ENCODE peak calls at places on chromosome 16, in eight cellular contexts. G is colonic mucosa; M is HTR-8/SVneo; I is NAMALWA; W is activated naive CD4-positive, alpha-beta T cell; V is cardiac muscle cell; X is stimulated activated CD4-positive, alpha-beta T cell treated with anti-CD3 and anti-CD28 coated beads, Interleukin-12 subunit alpha, Interleukin-12 subunit beta, amount 100 ng/mL, for 48 hours; D is GM12891. B is an unnamed sample.

GRCh38 chr16:88977028-88977844 is at the start of gene CBFA2T3:
- DNase-seq in G (peak), M (no peak), I (peak), W (no peak), V (no peak), X (no peak), D (no peak), B (no peak)

GRCh38 chr16:57727610-57728009 is 8.0 kb upstream of the KATNB1 start:
- DNase-seq in G (no peak), M (no peak), I (no peak), W (no peak), V (no peak), X (no peak), D (no peak), B (no peak)

GRCh38 chr16:53945996-53946395 is 242.0 kb downstream of the FTO start:
- DNase-seq in G (no peak), M (no peak), I (peak), W (no peak), V (peak), X (peak), D (no peak), B (no peak)

GRCh38 chr16:31409433-31409832 is 16.3 kb downstream of the ITGAD start:
- DNase-seq in G (no peak), M (peak), I (no peak), W (no peak), V (no peak), X (no peak), D (no peak), B (no peak)

GRCh38 chr16:28863929-28864886 is 565 bp downstream of the SH2B1 start:
- DNase-seq in G (peak), M (no peak), I (no peak), W (no peak), V (peak), X (no peak), D (no peak), B (no peak)

GRCh38 chr16:47888142-47888541 is 267.7 kb downstream of the ABCC12 start:
- DNase-seq in G (no peak), M (peak), I (no peak), W (no peak), V (no peak), X (no peak), D (no peak), B (no peak)

GRCh38 chr16:56677474-56677873 is 4.8 kb upstream of the MT1X start:
- DNase-seq in G (no peak), M (no peak), I (no peak), W (no peak), V (no peak), X (no peak), D (no peak), B (no peak)

GRCh38 chr16:74213372-74213771 is 83.2 kb upstream of the PSMD7 start:
- DNase-seq in G (no peak), M (no peak), I (no peak), W (no peak), V (no peak), X (no peak), D (no peak), B (no peak)

GRCh38 chr16:47499700-47500264 is 38.7 kb downstream of the PHKB start:
- DNase-seq in G (no peak), M (no peak), I (no peak), W (no peak), V (no peak), X (no peak), D (no peak), B (no peak)

GRCh38 chr16:53545433-53545832 is 42.4 kb upstream of the AKTIP start:
- DNase-seq in G (no peak), M (no peak), I (no peak), W (no peak), V (no peak), X (no peak), D (no peak), B (peak)

GRCh38 chr16:50298075-50298460 is 31.7 kb downstream of the ADCY7 start:
- DNase-seq in G (no peak), M (no peak), I (no peak), W (no peak), V (no peak), X (no peak), D (no peak), B (no peak)

GRCh38 chr16:82031116-82032084 is 3.7 kb upstream of the HSD17B2 start:
- DNase-seq in G (peak), M (peak), I (peak), W (no peak), V (peak), X (no peak), D (no peak), B (no peak)

GRCh38 chr16:1261131-1261917 is 5.5 kb downstream of the TPSD1 start:
- DNase-seq in G (no peak), M (no peak), I (no peak), W (no peak), V (no peak), X (no peak), D (no peak), B (no peak)

GRCh38 chr16:68644715-68645493 is at the start of gene CDH3:
- DNase-seq in G (peak), M (no peak), I (no peak), W (no peak), V (peak), X (no peak), D (peak), B (peak)

GRCh38 chr16:13909872-13910303 is 10.1 kb upstream of the ERCC4 start:
- DNase-seq in G (no peak), M (no peak), I (no peak), W (no peak), V (no peak), X (no peak), D (no peak), B (no peak)

GRCh38 chr16:88599825-88600538 is 29.8 kb downstream of the ZC3H18 start:
- DNase-seq in G (no peak), M (no peak), I (no peak), W (no peak), V (no peak), X (no peak), D (no peak), B (no peak)

GRCh38 chr16:20004931-20005330 is 68.8 kb downstream of the GPR139 start:
- DNase-seq in G (no peak), M (no peak), I (no peak), W (no peak), V (no peak), X (no peak), D (no peak), B (no peak)

GRCh38 chr16:53721017-53721416 is 17.1 kb downstream of the FTO start:
- DNase-seq in G (no peak), M (no peak), I (no peak), W (no peak), V (no peak), X (no peak), D (no peak), B (no peak)

GRCh38 chr16:588639-588888 is 1.3 kb upstream of the RAB40C start:
- DNase-seq in G (no peak), M (no peak), I (peak), W (peak), V (peak), X (peak), D (no peak), B (peak)

GRCh38 chr16:50520451-50521245 is 27.5 kb upstream of the NKD1 start:
- DNase-seq in G (no peak), M (no peak), I (no peak), W (no peak), V (no peak), X (no peak), D (no peak), B (no peak)

GRCh38 chr16:66459878-66460277 is 32.8 kb downstream of the BEAN1 start:
- DNase-seq in G (no peak), M (no peak), I (no peak), W (no peak), V (no peak), X (no peak), D (no peak), B (no peak)

GRCh38 chr16:85576944-85577343 is 36.2 kb upstream of the GSE1 start:
- DNase-seq in G (no peak), M (no peak), I (no peak), W (no peak), V (no peak), X (no peak), D (no peak), B (no peak)